ENCODE peak calls at places on chromosome 16, in ten cellular contexts. T is stromal cell of bone marrow; Q is A549; M is tibial artery; G is OCI-M1; V is NCI-H460; L is dermis microvascular lymphatic vessel endothelial cell; S is effector memory CD4-positive, alpha-beta T cell; I is ovary; F is psoas muscle. B is an unnamed sample.

GRCh38 chr16:87350681-87351319 is 32.8 kb downstream of the FBXO31 start:
- DNase-seq in Q (no peak), S (no peak), L (no peak), F (peak), V (no peak), M (no peak), G (no peak), T (peak), I (no peak), B (no peak)

GRCh38 chr16:84753412-84754325 is 53.9 kb downstream of the USP10 start:
- DNase-seq in G (peak), S (no peak), Q (no peak), M (no peak), I (no peak), T (no peak), L (no peak), V (no peak), F (no peak), B (no peak)

GRCh38 chr16:86566966-86567700 is 504 bp downstream of the FOXC2 start:
- DNase-seq in S (no peak), L (peak), M (peak), T (no peak), F (no peak), G (no peak), I (no peak), V (no peak), Q (peak), B (no peak)

GRCh38 chr16:12500771-12501170 is 302.9 kb downstream of the CPPED1 start:
- DNase-seq in L (no peak), F (no peak), G (no peak), Q (peak), V (no peak), T (no peak), I (no peak), M (no peak), S (no peak), B (no peak)

GRCh38 chr16:63596716-63597115 is 1525.1 kb downstream of the CDH11 start:
- DNase-seq in L (no peak), Q (no peak), G (no peak), T (no peak), M (no peak), V (no peak), I (no peak), F (no peak), S (no peak), B (no peak)

GRCh38 chr16:30658731-30659506 is 688 bp downstream of the FBRS start:
- DNase-seq in Q (peak), V (peak), F (peak), G (peak), L (peak), I (peak), T (peak), M (peak), S (no peak), B (peak)

GRCh38 chr16:31528726-31529397 is 1.2 kb downstream of the AHSP start:
- DNase-seq in G (no peak), L (no peak), Q (no peak), M (no peak), F (no peak), S (no peak), V (no peak), I (no peak), T (no peak), B (no peak)

GRCh38 chr16:22188595-22189442 is 17.3 kb upstream of the EEF2K start:
- DNase-seq in F (peak), L (peak), I (peak), Q (peak), M (peak), T (peak), S (peak), G (peak), V (peak), B (peak)

GRCh38 chr16:5062051-5062450 is 3.7 kb downstream of the C16orf89 start:
- DNase-seq in Q (no peak), V (no peak), I (no peak), G (no peak), F (no peak), T (no peak), M (no peak), S (no peak), L (no peak), B (no peak)

GRCh38 chr16:68564367-68564985 is 25.4 kb downstream of the ZFP90 start:
- DNase-seq in F (no peak), T (no peak), G (peak), M (no peak), V (peak), I (no peak), Q (peak), S (no peak), L (no peak), B (no peak)

GRCh38 chr16:684961-685696 is 995 bp upstream of the JMJD8 start:
- DNase-seq in V (no peak), S (no peak), L (no peak), M (no peak), I (peak), F (no peak), Q (no peak), G (no peak), T (no peak), B (no peak)

GRCh38 chr16:83744521-83744981 is 63.2 kb upstream of the HSBP1 start:
- DNase-seq in M (peak), T (peak), V (peak), Q (no peak), L (peak), G (no peak), F (peak), I (no peak), S (no peak), B (no peak)

GRCh38 chr16:2481676-2482075 is 6.7 kb downstream of the TBC1D24 start:
- DNase-seq in G (no peak), L (no peak), Q (no peak), M (no peak), T (no peak), F (no peak), I (no peak), S (no peak), V (no peak), B (no peak)

GRCh38 chr16:4241601-4242270 is at the start of gene SRL:
- DNase-seq in T (no peak), M (no peak), Q (no peak), L (no peak), V (no peak), I (no peak), G (no peak), S (no peak), F (peak), B (no peak)

GRCh38 chr16:53007095-53007494 is 45.6 kb downstream of the CHD9NB start:
- DNase-seq in G (no peak), I (no peak), Q (no peak), V (no peak), M (no peak), S (no peak), L (no peak), F (no peak), T (no peak), B (no peak)

GRCh38 chr16:68644715-68645493 is at the start of gene CDH3:
- DNase-seq in G (no peak), Q (no peak), M (no peak), S (no peak), F (no peak), V (no peak), L (no peak), T (no peak), I (peak), B (no peak)

GRCh38 chr16:22372882-22373661 is 1.3 kb downstream of the CDR2 start:
- DNase-seq in I (no peak), G (peak), L (peak), S (no peak), V (no peak), T (no peak), Q (no peak), F (no peak), M (no peak), B (no peak)

GRCh38 chr16:50459681-50460080 is 88.5 kb upstream of the NKD1 start:
- DNase-seq in S (no peak), T (no peak), V (no peak), G (no peak), F (no peak), I (no peak), Q (no peak), M (peak), L (no peak), B (no peak)

GRCh38 chr16:28616636-28617035 is 6.8 kb upstream of the SULT1A1 start:
- DNase-seq in S (no peak), G (no peak), Q (no peak), M (no peak), F (no peak), T (no peak), L (no peak), V (no peak), I (no peak), B (no peak)

GRCh38 chr16:13229039-13229438 is 327.6 kb downstream of the SHISA9 start:
- DNase-seq in M (no peak), V (no peak), F (no peak), I (no peak), T (no peak), Q (no peak), S (no peak), G (no peak), L (no peak), B (no peak)

B was measured in NCI-H1930.